ENCODE peak calls at places on chromosome 14, in six cellular contexts. One of them, this sample, is unnamed.

GRCh38 chr14:102692334-102692733 is 84.9 kb upstream of the TRAF3 start:
- DNase-seq in activated CD4-positive, alpha-beta T cell treated with anti-CD3 and anti-CD28 coated beads for 48 hours: no peak
- DNase-seq in AG09309: no peak
- DNase-seq in renal cortical epithelial cell: no peak
- DNase-seq in mesenchymal stem cell: no peak
- DNase-seq in stimulated activated naive B cell treated with anti-CD40 and anti-IgM and Interleukin-4, amounts not matched to agents 10 μg/mL and 1 μg/mL and 100 μg/mL, for 72 hours: no peak
- DNase-seq in this sample: no peak

GRCh38 chr14:100537701-100538565 is 49.3 kb downstream of the BEGAIN start:
- DNase-seq in stimulated activated naive B cell treated with anti-CD40 and anti-IgM and Interleukin-4, amounts not matched to agents 10 μg/mL and 1 μg/mL and 100 μg/mL, for 72 hours: no peak
- DNase-seq in mesenchymal stem cell: no peak
- DNase-seq in AG09309: no peak
- DNase-seq in activated CD4-positive, alpha-beta T cell treated with anti-CD3 and anti-CD28 coated beads for 48 hours: peak
- DNase-seq in renal cortical epithelial cell: no peak
- DNase-seq in this sample: no peak

GRCh38 chr14:56887211-56887610 is 76.9 kb upstream of the OTX2 start:
- DNase-seq in AG09309: no peak
- DNase-seq in mesenchymal stem cell: no peak
- DNase-seq in renal cortical epithelial cell: no peak
- DNase-seq in stimulated activated naive B cell treated with anti-CD40 and anti-IgM and Interleukin-4, amounts not matched to agents 10 μg/mL and 1 μg/mL and 100 μg/mL, for 72 hours: no peak
- DNase-seq in activated CD4-positive, alpha-beta T cell treated with anti-CD3 and anti-CD28 coated beads for 48 hours: no peak
- DNase-seq in this sample: no peak

GRCh38 chr14:51446771-51447170 is 204.9 kb upstream of the FRMD6 start:
- DNase-seq in renal cortical epithelial cell: no peak
- DNase-seq in AG09309: no peak
- DNase-seq in activated CD4-positive, alpha-beta T cell treated with anti-CD3 and anti-CD28 coated beads for 48 hours: no peak
- DNase-seq in mesenchymal stem cell: no peak
- DNase-seq in stimulated activated naive B cell treated with anti-CD40 and anti-IgM and Interleukin-4, amounts not matched to agents 10 μg/mL and 1 μg/mL and 100 μg/mL, for 72 hours: no peak
- DNase-seq in this sample: no peak

GRCh38 chr14:96808619-96809405 is 11.6 kb downstream of the VRK1 start:
- DNase-seq in AG09309: no peak
- DNase-seq in stimulated activated naive B cell treated with anti-CD40 and anti-IgM and Interleukin-4, amounts not matched to agents 10 μg/mL and 1 μg/mL and 100 μg/mL, for 72 hours: no peak
- DNase-seq in renal cortical epithelial cell: no peak
- DNase-seq in activated CD4-positive, alpha-beta T cell treated with anti-CD3 and anti-CD28 coated beads for 48 hours: no peak
- DNase-seq in mesenchymal stem cell: no peak
- DNase-seq in this sample: no peak

GRCh38 chr14:74825008-74825407 is 50.9 kb downstream of the PROX2 start:
- DNase-seq in AG09309: peak
- DNase-seq in mesenchymal stem cell: peak
- DNase-seq in activated CD4-positive, alpha-beta T cell treated with anti-CD3 and anti-CD28 coated beads for 48 hours: no peak
- DNase-seq in renal cortical epithelial cell: peak
- DNase-seq in stimulated activated naive B cell treated with anti-CD40 and anti-IgM and Interleukin-4, amounts not matched to agents 10 μg/mL and 1 μg/mL and 100 μg/mL, for 72 hours: no peak
- DNase-seq in this sample: no peak

GRCh38 chr14:103058209-103059055 is 1.1 kb upstream of the CDC42BPB start:
- DNase-seq in mesenchymal stem cell: peak
- DNase-seq in activated CD4-positive, alpha-beta T cell treated with anti-CD3 and anti-CD28 coated beads for 48 hours: no peak
- DNase-seq in stimulated activated naive B cell treated with anti-CD40 and anti-IgM and Interleukin-4, amounts not matched to agents 10 μg/mL and 1 μg/mL and 100 μg/mL, for 72 hours: no peak
- DNase-seq in AG09309: no peak
- DNase-seq in renal cortical epithelial cell: no peak
- DNase-seq in this sample: no peak

GRCh38 chr14:42316746-42317145 is 710.1 kb downstream of the LRFN5 start:
- DNase-seq in renal cortical epithelial cell: no peak
- DNase-seq in stimulated activated naive B cell treated with anti-CD40 and anti-IgM and Interleukin-4, amounts not matched to agents 10 μg/mL and 1 μg/mL and 100 μg/mL, for 72 hours: no peak
- DNase-seq in mesenchymal stem cell: no peak
- DNase-seq in activated CD4-positive, alpha-beta T cell treated with anti-CD3 and anti-CD28 coated beads for 48 hours: no peak
- DNase-seq in AG09309: no peak
- DNase-seq in this sample: no peak

GRCh38 chr14:59969319-59969718 is 49.4 kb downstream of the LRRC9 start:
- DNase-seq in activated CD4-positive, alpha-beta T cell treated with anti-CD3 and anti-CD28 coated beads for 48 hours: no peak
- DNase-seq in stimulated activated naive B cell treated with anti-CD40 and anti-IgM and Interleukin-4, amounts not matched to agents 10 μg/mL and 1 μg/mL and 100 μg/mL, for 72 hours: no peak
- DNase-seq in AG09309: no peak
- DNase-seq in mesenchymal stem cell: peak
- DNase-seq in renal cortical epithelial cell: no peak
- DNase-seq in this sample: no peak

GRCh38 chr14:77458249-77458950 is 507 bp downstream of the AHSA1 start:
- DNase-seq in AG09309: no peak
- DNase-seq in mesenchymal stem cell: peak
- DNase-seq in renal cortical epithelial cell: peak
- DNase-seq in activated CD4-positive, alpha-beta T cell treated with anti-CD3 and anti-CD28 coated beads for 48 hours: peak
- DNase-seq in stimulated activated naive B cell treated with anti-CD40 and anti-IgM and Interleukin-4, amounts not matched to agents 10 μg/mL and 1 μg/mL and 100 μg/mL, for 72 hours: peak
- DNase-seq in this sample: no peak

GRCh38 chr14:94237983-94238382 is 55.1 kb downstream of the SERPINA10 start:
- DNase-seq in stimulated activated naive B cell treated with anti-CD40 and anti-IgM and Interleukin-4, amounts not matched to agents 10 μg/mL and 1 μg/mL and 100 μg/mL, for 72 hours: no peak
- DNase-seq in activated CD4-positive, alpha-beta T cell treated with anti-CD3 and anti-CD28 coated beads for 48 hours: no peak
- DNase-seq in renal cortical epithelial cell: no peak
- DNase-seq in mesenchymal stem cell: no peak
- DNase-seq in AG09309: no peak
- DNase-seq in this sample: no peak

GRCh38 chr14:65656554-65656953 is 244.0 kb downstream of the FUT8 start:
- DNase-seq in stimulated activated naive B cell treated with anti-CD40 and anti-IgM and Interleukin-4, amounts not matched to agents 10 μg/mL and 1 μg/mL and 100 μg/mL, for 72 hours: no peak
- DNase-seq in AG09309: no peak
- DNase-seq in activated CD4-positive, alpha-beta T cell treated with anti-CD3 and anti-CD28 coated beads for 48 hours: no peak
- DNase-seq in renal cortical epithelial cell: no peak
- DNase-seq in mesenchymal stem cell: no peak
- DNase-seq in this sample: no peak

GRCh38 chr14:25400607-25401206 is 350.8 kb upstream of the STXBP6 start:
- DNase-seq in stimulated activated naive B cell treated with anti-CD40 and anti-IgM and Interleukin-4, amounts not matched to agents 10 μg/mL and 1 μg/mL and 100 μg/mL, for 72 hours: no peak
- DNase-seq in renal cortical epithelial cell: peak
- DNase-seq in activated CD4-positive, alpha-beta T cell treated with anti-CD3 and anti-CD28 coated beads for 48 hours: peak
- DNase-seq in AG09309: peak
- DNase-seq in mesenchymal stem cell: peak
- DNase-seq in this sample: peak

GRCh38 chr14:62017651-62018230 is 255.5 kb downstream of the SNAPC1 start:
- DNase-seq in stimulated activated naive B cell treated with anti-CD40 and anti-IgM and Interleukin-4, amounts not matched to agents 10 μg/mL and 1 μg/mL and 100 μg/mL, for 72 hours: no peak
- DNase-seq in renal cortical epithelial cell: peak
- DNase-seq in mesenchymal stem cell: no peak
- DNase-seq in activated CD4-positive, alpha-beta T cell treated with anti-CD3 and anti-CD28 coated beads for 48 hours: no peak
- DNase-seq in AG09309: no peak
- DNase-seq in this sample: no peak

GRCh38 chr14:84806627-84807026 is 723.3 kb upstream of the FLRT2 start:
- DNase-seq in renal cortical epithelial cell: peak
- DNase-seq in AG09309: no peak
- DNase-seq in activated CD4-positive, alpha-beta T cell treated with anti-CD3 and anti-CD28 coated beads for 48 hours: no peak
- DNase-seq in mesenchymal stem cell: no peak
- DNase-seq in stimulated activated naive B cell treated with anti-CD40 and anti-IgM and Interleukin-4, amounts not matched to agents 10 μg/mL and 1 μg/mL and 100 μg/mL, for 72 hours: no peak
- DNase-seq in this sample: no peak

GRCh38 chr14:32648434-32648833 is 290.2 kb upstream of the NPAS3 start:
- DNase-seq in renal cortical epithelial cell: peak
- DNase-seq in AG09309: peak
- DNase-seq in mesenchymal stem cell: peak
- DNase-seq in activated CD4-positive, alpha-beta T cell treated with anti-CD3 and anti-CD28 coated beads for 48 hours: no peak
- DNase-seq in stimulated activated naive B cell treated with anti-CD40 and anti-IgM and Interleukin-4, amounts not matched to agents 10 μg/mL and 1 μg/mL and 100 μg/mL, for 72 hours: no peak
- DNase-seq in this sample: no peak

GRCh38 chr14:95003099-95003960 is 154.0 kb downstream of the DICER1 start:
- DNase-seq in mesenchymal stem cell: no peak
- DNase-seq in stimulated activated naive B cell treated with anti-CD40 and anti-IgM and Interleukin-4, amounts not matched to agents 10 μg/mL and 1 μg/mL and 100 μg/mL, for 72 hours: no peak
- DNase-seq in renal cortical epithelial cell: no peak
- DNase-seq in AG09309: no peak
- DNase-seq in activated CD4-positive, alpha-beta T cell treated with anti-CD3 and anti-CD28 coated beads for 48 hours: no peak
- DNase-seq in this sample: no peak

GRCh38 chr14:53043107-53043704 is 92.4 kb upstream of the FERMT2 start:
- DNase-seq in renal cortical epithelial cell: no peak
- DNase-seq in mesenchymal stem cell: peak
- DNase-seq in activated CD4-positive, alpha-beta T cell treated with anti-CD3 and anti-CD28 coated beads for 48 hours: no peak
- DNase-seq in AG09309: no peak
- DNase-seq in stimulated activated naive B cell treated with anti-CD40 and anti-IgM and Interleukin-4, amounts not matched to agents 10 μg/mL and 1 μg/mL and 100 μg/mL, for 72 hours: no peak
- DNase-seq in this sample: no peak

GRCh38 chr14:52879958-52880357 is 70.9 kb downstream of the FERMT2 start:
- DNase-seq in stimulated activated naive B cell treated with anti-CD40 and anti-IgM and Interleukin-4, amounts not matched to agents 10 μg/mL and 1 μg/mL and 100 μg/mL, for 72 hours: no peak
- DNase-seq in activated CD4-positive, alpha-beta T cell treated with anti-CD3 and anti-CD28 coated beads for 48 hours: no peak
- DNase-seq in mesenchymal stem cell: no peak
- DNase-seq in renal cortical epithelial cell: peak
- DNase-seq in AG09309: no peak
- DNase-seq in this sample: no peak

GRCh38 chr14:64212666-64213065 is 81.5 kb downstream of the ESR2 start:
- DNase-seq in AG09309: no peak
- DNase-seq in stimulated activated naive B cell treated with anti-CD40 and anti-IgM and Interleukin-4, amounts not matched to agents 10 μg/mL and 1 μg/mL and 100 μg/mL, for 72 hours: no peak
- DNase-seq in mesenchymal stem cell: no peak
- DNase-seq in renal cortical epithelial cell: no peak
- DNase-seq in activated CD4-positive, alpha-beta T cell treated with anti-CD3 and anti-CD28 coated beads for 48 hours: no peak
- DNase-seq in this sample: no peak

GRCh38 chr14:53596845-53597525 is 359.6 kb downstream of the BMP4 start:
- DNase-seq in stimulated activated naive B cell treated with anti-CD40 and anti-IgM and Interleukin-4, amounts not matched to agents 10 μg/mL and 1 μg/mL and 100 μg/mL, for 72 hours: no peak
- DNase-seq in mesenchymal stem cell: peak
- DNase-seq in renal cortical epithelial cell: peak
- DNase-seq in activated CD4-positive, alpha-beta T cell treated with anti-CD3 and anti-CD28 coated beads for 48 hours: no peak
- DNase-seq in AG09309: no peak
- DNase-seq in this sample: no peak

GRCh38 chr14:99333841-99334240 is 61.8 kb upstream of the BCL11B start:
- DNase-seq in AG09309: no peak
- DNase-seq in stimulated activated naive B cell treated with anti-CD40 and anti-IgM and Interleukin-4, amounts not matched to agents 10 μg/mL and 1 μg/mL and 100 μg/mL, for 72 hours: no peak
- DNase-seq in activated CD4-positive, alpha-beta T cell treated with anti-CD3 and anti-CD28 coated beads for 48 hours: no peak
- DNase-seq in mesenchymal stem cell: no peak
- DNase-seq in renal cortical epithelial cell: no peak
- DNase-seq in this sample: no peak

GRCh38 chr14:84655014-84655413 is 874.9 kb upstream of the FLRT2 start:
- DNase-seq in AG09309: no peak
- DNase-seq in mesenchymal stem cell: no peak
- DNase-seq in renal cortical epithelial cell: no peak
- DNase-seq in stimulated activated naive B cell treated with anti-CD40 and anti-IgM and Interleukin-4, amounts not matched to agents 10 μg/mL and 1 μg/mL and 100 μg/mL, for 72 hours: no peak
- DNase-seq in activated CD4-positive, alpha-beta T cell treated with anti-CD3 and anti-CD28 coated beads for 48 hours: no peak
- DNase-seq in this sample: no peak

GRCh38 chr14:55094630-55095157 is 34.4 kb upstream of the LGALS3 start:
- DNase-seq in stimulated activated naive B cell treated with anti-CD40 and anti-IgM and Interleukin-4, amounts not matched to agents 10 μg/mL and 1 μg/mL and 100 μg/mL, for 72 hours: no peak
- DNase-seq in renal cortical epithelial cell: peak
- DNase-seq in AG09309: no peak
- DNase-seq in mesenchymal stem cell: peak
- DNase-seq in activated CD4-positive, alpha-beta T cell treated with anti-CD3 and anti-CD28 coated beads for 48 hours: no peak
- DNase-seq in this sample: no peak

GRCh38 chr14:61026523-61026922 is 45.5 kb downstream of the SLC38A6 start:
- DNase-seq in stimulated activated naive B cell treated with anti-CD40 and anti-IgM and Interleukin-4, amounts not matched to agents 10 μg/mL and 1 μg/mL and 100 μg/mL, for 72 hours: no peak
- DNase-seq in renal cortical epithelial cell: no peak
- DNase-seq in activated CD4-positive, alpha-beta T cell treated with anti-CD3 and anti-CD28 coated beads for 48 hours: no peak
- DNase-seq in mesenchymal stem cell: no peak
- DNase-seq in AG09309: no peak
- DNase-seq in this sample: no peak

GRCh38 chr14:99286761-99287160 is 14.8 kb upstream of the BCL11B start:
- DNase-seq in mesenchymal stem cell: no peak
- DNase-seq in activated CD4-positive, alpha-beta T cell treated with anti-CD3 and anti-CD28 coated beads for 48 hours: no peak
- DNase-seq in AG09309: no peak
- DNase-seq in renal cortical epithelial cell: no peak
- DNase-seq in stimulated activated naive B cell treated with anti-CD40 and anti-IgM and Interleukin-4, amounts not matched to agents 10 μg/mL and 1 μg/mL and 100 μg/mL, for 72 hours: no peak
- DNase-seq in this sample: no peak

This sample was measured in ureter.